ENCODE peak calls at places on chromosomes 12 and 14, in six cellular contexts. One of them, this sample, is unnamed.
A peak's percentile ranks its signal among the peaks of the same experiment; 100 is the strongest.

GRCh38 chr12:57109207-57110160 is 1.7 kb downstream of the STAT6 start:
- DNase-seq in IMR-90: no peak
- DNase-seq in Peyer's patch: no peak
- DNase-seq in testis: no peak
- DNase-seq in stomach: no peak
- DNase-seq in HepG2: no peak
- DNase-seq in this sample: no peak

GRCh38 chr12:125245601-125246345 is 180.5 kb downstream of the AACS start:
- DNase-seq in testis: no peak
- DNase-seq in Peyer's patch: no peak
- DNase-seq in IMR-90: no peak
- DNase-seq in stomach: no peak
- DNase-seq in HepG2: no peak
- DNase-seq in this sample: no peak

GRCh38 chr12:51245476-51246253 is 7.0 kb downstream of the DAZAP2 start:
- DNase-seq in stomach: no peak
- DNase-seq in Peyer's patch: no peak
- DNase-seq in IMR-90: no peak
- DNase-seq in testis: no peak
- DNase-seq in HepG2: no peak
- DNase-seq in this sample: no peak

GRCh38 chr12:12717586-12718381 is 616 bp downstream of the CDKN1B start:
- DNase-seq in HepG2: no peak
- DNase-seq in Peyer's patch: peak; percentile 72
- DNase-seq in stomach: no peak
- DNase-seq in testis: peak; percentile 53
- DNase-seq in IMR-90: no peak
- DNase-seq in this sample: peak; percentile 90

GRCh38 chr14:52650774-52651173 is 44.6 kb downstream of the ERO1A start:
- DNase-seq in IMR-90: no peak
- DNase-seq in HepG2: peak; percentile 26
- DNase-seq in testis: no peak
- DNase-seq in Peyer's patch: no peak
- DNase-seq in stomach: no peak
- DNase-seq in this sample: no peak

GRCh38 chr12:47417960-47418359 is 287.9 kb downstream of the RPAP3 start:
- DNase-seq in IMR-90: no peak
- DNase-seq in Peyer's patch: no peak
- DNase-seq in testis: no peak
- DNase-seq in HepG2: no peak
- DNase-seq in stomach: no peak
- DNase-seq in this sample: no peak

GRCh38 chr14:78758333-78758732 is 588.2 kb downstream of the NRXN3 start:
- DNase-seq in HepG2: peak; percentile 30
- DNase-seq in testis: peak; percentile 27
- DNase-seq in Peyer's patch: no peak
- DNase-seq in stomach: no peak
- DNase-seq in IMR-90: peak; percentile 17
- DNase-seq in this sample: no peak

GRCh38 chr14:56855891-56856461 is 45.7 kb upstream of the OTX2 start:
- DNase-seq in testis: no peak
- DNase-seq in IMR-90: no peak
- DNase-seq in HepG2: peak; percentile 8
- DNase-seq in stomach: peak; percentile 43
- DNase-seq in Peyer's patch: peak; percentile 48
- DNase-seq in this sample: no peak

GRCh38 chr14:98957211-98958047 is 314.6 kb downstream of the BCL11B start:
- DNase-seq in HepG2: no peak
- DNase-seq in IMR-90: no peak
- DNase-seq in stomach: peak; percentile 37
- DNase-seq in testis: peak; percentile 47
- DNase-seq in Peyer's patch: peak; percentile 66
- DNase-seq in this sample: no peak

GRCh38 chr12:118145113-118145797 is 9.3 kb downstream of the PEBP1 start:
- DNase-seq in testis: no peak
- DNase-seq in HepG2: no peak
- DNase-seq in stomach: no peak
- DNase-seq in IMR-90: no peak
- DNase-seq in Peyer's patch: no peak
- DNase-seq in this sample: no peak

GRCh38 chr12:2647186-2647585 is 147.6 kb upstream of the FKBP4 start:
- DNase-seq in IMR-90: no peak
- DNase-seq in testis: no peak
- DNase-seq in HepG2: no peak
- DNase-seq in Peyer's patch: peak; percentile 19
- DNase-seq in stomach: no peak
- DNase-seq in this sample: peak; percentile 51

GRCh38 chr12:73390256-73390655 is 1118.1 kb downstream of the TRHDE start:
- DNase-seq in stomach: no peak
- DNase-seq in IMR-90: no peak
- DNase-seq in testis: no peak
- DNase-seq in Peyer's patch: no peak
- DNase-seq in HepG2: no peak
- DNase-seq in this sample: no peak

GRCh38 chr14:89276424-89276975 is 140.5 kb downstream of the FOXN3 start:
- DNase-seq in stomach: no peak
- DNase-seq in Peyer's patch: peak; percentile 48
- DNase-seq in HepG2: no peak
- DNase-seq in testis: no peak
- DNase-seq in IMR-90: peak; percentile 76
- DNase-seq in this sample: no peak

GRCh38 chr12:40032433-40033259 is 73.2 kb downstream of the SLC2A13 start:
- DNase-seq in testis: no peak
- DNase-seq in stomach: no peak
- DNase-seq in Peyer's patch: no peak
- DNase-seq in HepG2: no peak
- DNase-seq in IMR-90: no peak
- DNase-seq in this sample: no peak

GRCh38 chr12:34405286-34406227 is 383.3 kb downstream of the ALG10 start:
- DNase-seq in stomach: no peak
- DNase-seq in testis: peak; percentile 2
- DNase-seq in HepG2: no peak
- DNase-seq in Peyer's patch: peak; percentile 40
- DNase-seq in IMR-90: no peak
- DNase-seq in this sample: peak; percentile 54

GRCh38 chr14:75927564-75928087 is 54.2 kb downstream of the TGFB3 start:
- DNase-seq in testis: no peak
- DNase-seq in HepG2: no peak
- DNase-seq in stomach: no peak
- DNase-seq in IMR-90: no peak
- DNase-seq in Peyer's patch: no peak
- DNase-seq in this sample: no peak

GRCh38 chr12:110498984-110499706 is 2.8 kb downstream of the VPS29 start:
- DNase-seq in HepG2: peak; percentile 10
- DNase-seq in IMR-90: peak; percentile 13
- DNase-seq in testis: no peak
- DNase-seq in stomach: no peak
- DNase-seq in Peyer's patch: no peak
- DNase-seq in this sample: no peak

GRCh38 chr12:65649126-65649525 is 175.2 kb upstream of the HMGA2 start:
- DNase-seq in testis: no peak
- DNase-seq in IMR-90: peak; percentile 100
- DNase-seq in HepG2: no peak
- DNase-seq in Peyer's patch: peak; percentile 61
- DNase-seq in stomach: no peak
- DNase-seq in this sample: no peak

GRCh38 chr12:121214855-121215745 is 5.2 kb downstream of the P2RX4 start:
- DNase-seq in testis: no peak
- DNase-seq in HepG2: peak; percentile 38
- DNase-seq in stomach: peak; percentile 59
- DNase-seq in Peyer's patch: peak; percentile 69
- DNase-seq in IMR-90: peak; percentile 97
- DNase-seq in this sample: peak; percentile 28

DNA sequence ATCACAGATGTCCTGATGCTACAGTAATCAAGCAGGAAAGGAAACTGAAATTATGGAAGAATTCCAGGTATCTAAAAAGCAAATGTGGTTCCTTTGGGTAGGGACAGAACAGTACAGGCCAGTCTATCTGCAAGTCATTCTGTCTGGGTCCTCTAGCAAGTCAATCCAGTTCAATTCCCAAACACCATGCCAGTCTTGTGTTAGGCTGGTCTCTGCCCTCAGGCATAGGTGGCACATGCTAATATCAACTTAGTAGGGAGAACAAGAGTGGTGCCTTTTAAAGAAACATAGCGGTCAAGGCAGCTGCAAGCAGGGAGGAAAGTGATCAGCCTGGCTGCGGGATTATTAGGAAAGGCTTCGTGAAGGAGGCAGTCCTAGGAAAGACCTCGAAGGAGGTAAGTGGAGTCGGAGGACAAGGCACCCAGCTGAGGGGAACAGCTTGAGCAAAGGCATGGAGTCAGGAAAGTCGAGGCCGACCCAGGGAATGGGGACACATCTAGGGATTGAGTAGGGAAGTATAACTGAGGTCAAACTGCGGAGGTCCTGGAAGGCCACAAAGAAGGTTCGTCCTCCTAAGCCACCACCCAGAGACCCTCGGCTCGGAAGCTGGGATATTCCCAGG is 3.8 kb upstream of the PLEKHG6 start:
- DNase-seq in IMR-90: no peak
- DNase-seq in stomach: no peak
- DNase-seq in testis: no peak
- DNase-seq in Peyer's patch: no peak
- DNase-seq in HepG2: no peak
- DNase-seq in this sample: peak; percentile 40
- TF ChIP-seq POLR2A in IMR-90: no peak
- TF ChIP-seq POLR2A in stomach: no peak
- TF ChIP-seq POLR2A in testis: no peak
- TF ChIP-seq POLR2A in Peyer's patch: no peak
- TF ChIP-seq POLR2A in HepG2: no peak
- TF ChIP-seq POLR2A in this sample: no peak

GRCh38 chr12:19894049-19894448 is 454.8 kb downstream of the AEBP2 start:
- DNase-seq in stomach: no peak
- DNase-seq in Peyer's patch: no peak
- DNase-seq in HepG2: no peak
- DNase-seq in IMR-90: peak; percentile 31
- DNase-seq in testis: no peak
- DNase-seq in this sample: no peak

GRCh38 chr12:19895609-19896008 is 456.3 kb downstream of the AEBP2 start:
- DNase-seq in Peyer's patch: no peak
- DNase-seq in IMR-90: peak; percentile 10
- DNase-seq in HepG2: no peak
- DNase-seq in stomach: no peak
- DNase-seq in testis: no peak
- DNase-seq in this sample: no peak

GRCh38 chr12:19894803-19895202 is 455.5 kb downstream of the AEBP2 start:
- DNase-seq in testis: no peak
- DNase-seq in stomach: no peak
- DNase-seq in HepG2: no peak
- DNase-seq in Peyer's patch: no peak
- DNase-seq in IMR-90: peak; percentile 21
- DNase-seq in this sample: no peak

GRCh38 chr12:19892186-19892585 is 452.9 kb downstream of the AEBP2 start:
- DNase-seq in HepG2: no peak
- DNase-seq in Peyer's patch: no peak
- DNase-seq in IMR-90: peak; percentile 28
- DNase-seq in testis: no peak
- DNase-seq in stomach: no peak
- DNase-seq in this sample: no peak

DNA sequence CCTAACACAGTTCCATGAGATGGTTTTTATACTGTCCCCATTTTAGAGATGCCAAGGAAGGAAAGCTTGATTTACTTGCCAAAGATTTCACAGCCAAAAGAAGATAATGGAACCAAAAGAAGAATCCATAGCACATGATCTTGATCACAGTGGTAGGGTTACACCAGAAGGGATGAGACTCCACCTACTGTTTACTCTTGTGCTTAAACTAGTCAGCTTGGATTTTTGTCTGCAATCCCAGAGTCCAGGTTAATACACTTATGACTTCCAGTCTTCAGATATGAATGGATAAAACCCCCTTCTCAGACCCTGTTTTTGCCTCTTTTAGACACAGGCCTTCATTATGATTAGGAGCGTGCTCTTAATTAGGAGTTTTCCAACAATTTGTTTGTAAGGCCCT is 454.2 kb downstream of the AEBP2 start:
- DNase-seq in HepG2: no peak
- DNase-seq in Peyer's patch: no peak
- DNase-seq in IMR-90: peak; percentile 54
- DNase-seq in testis: no peak
- DNase-seq in stomach: no peak
- DNase-seq in this sample: no peak
- TF ChIP-seq CTCF in HepG2: peak; percentile 41
- TF ChIP-seq CTCF in Peyer's patch: peak; percentile 23
- TF ChIP-seq CTCF in IMR-90: peak; percentile 52
- TF ChIP-seq CTCF in testis: peak; percentile 7
- TF ChIP-seq CTCF in stomach: no peak
- TF ChIP-seq CTCF in this sample: no peak

GRCh38 chr12:70608184-70608583 is 29.0 kb downstream of the PTPRB start:
- DNase-seq in IMR-90: no peak
- DNase-seq in HepG2: no peak
- DNase-seq in stomach: no peak
- DNase-seq in testis: no peak
- DNase-seq in Peyer's patch: no peak
- DNase-seq in this sample: no peak

GRCh38 chr12:70607107-70607506 is 30.1 kb downstream of the PTPRB start:
- DNase-seq in HepG2: no peak
- DNase-seq in Peyer's patch: no peak
- DNase-seq in testis: no peak
- DNase-seq in IMR-90: no peak
- DNase-seq in stomach: no peak
- DNase-seq in this sample: no peak

GRCh38 chr12:70606001-70606400 is 31.2 kb downstream of the PTPRB start:
- DNase-seq in testis: no peak
- DNase-seq in IMR-90: peak; percentile 56
- DNase-seq in HepG2: peak; percentile 23
- DNase-seq in Peyer's patch: no peak
- DNase-seq in stomach: no peak
- DNase-seq in this sample: no peak

GRCh38 chr12:70603044-70603443 is 34.2 kb downstream of the PTPRB start:
- DNase-seq in HepG2: no peak
- DNase-seq in IMR-90: peak; percentile 81
- DNase-seq in stomach: no peak
- DNase-seq in Peyer's patch: no peak
- DNase-seq in testis: no peak
- DNase-seq in this sample: no peak

GRCh38 chr12:70604662-70605061 is 32.6 kb downstream of the PTPRB start:
- DNase-seq in IMR-90: no peak
- DNase-seq in testis: no peak
- DNase-seq in Peyer's patch: no peak
- DNase-seq in stomach: no peak
- DNase-seq in HepG2: no peak
- DNase-seq in this sample: no peak
- H3K36me3 ChIP-seq in IMR-90: no peaks in the 10 kb centered on the region
- H3K36me3 ChIP-seq in testis: no peaks in the 10 kb centered on the region
- H3K36me3 ChIP-seq in Peyer's patch: no peaks in the 10 kb centered on the region
- H3K36me3 ChIP-seq in stomach: no peaks in the 10 kb centered on the region
- H3K36me3 ChIP-seq in HepG2: no peaks in the 10 kb centered on the region
- H3K36me3 ChIP-seq in this sample: no peaks in the 10 kb centered on the region

GRCh38 chr14:63745858-63746425 is 18.1 kb upstream of the SGPP1 start:
- DNase-seq in stomach: no peak
- DNase-seq in Peyer's patch: peak; percentile 83
- DNase-seq in testis: no peak
- DNase-seq in HepG2: no peak
- DNase-seq in IMR-90: no peak
- DNase-seq in this sample: no peak
- TF ChIP-seq POLR2A in stomach: no peak
- TF ChIP-seq POLR2A in Peyer's patch: no peak
- TF ChIP-seq POLR2A in testis: no peak
- TF ChIP-seq POLR2A in HepG2: no peak
- TF ChIP-seq POLR2A in IMR-90: no peak
- TF ChIP-seq POLR2A in this sample: no peak

This sample was measured in spleen.